ENCODE peak calls at places on chromosomes 13 and 19, in five cellular contexts. Y is Calu3, J is glutamatergic neuron, X is keratinocyte, A is mesothelial cell of epicardium. C is an unnamed sample.
A peak's percentile ranks its signal among the peaks of the same experiment; 100 is the strongest.

GRCh38 chr19:4606921-4607678 is 32.2 kb upstream of the TNFAIP8L1 start:
- DNase-seq in Y (no peak), J (peak; percentile 98), X (no peak), A (no peak), C (peak; percentile 40)

GRCh38 chr13:33725340-33725739 is 92.6 kb upstream of the RFC3 start:
- DNase-seq in Y (no peak), J (no peak), X (no peak), A (no peak), C (no peak)

GRCh38 chr19:37333457-37333856 is 37.4 kb upstream of the ZNF527 start:
- DNase-seq in Y (no peak), J (no peak), X (no peak), A (no peak), C (no peak)

GRCh38 chr19:33687761-33688656 is 66.3 kb downstream of the CHST8 start:
- DNase-seq in Y (no peak), J (peak; percentile 74), X (no peak), A (no peak), C (no peak)

GRCh38 chr19:2952953-2953481 is 8.2 kb upstream of the ZNF77 start:
- DNase-seq in Y (peak; percentile 75), J (no peak), X (peak; percentile 23), A (no peak), C (no peak)

GRCh38 chr13:32838985-32839384 is 177.2 kb upstream of the KL start:
- DNase-seq in Y (no peak), J (peak; percentile 32), X (no peak), A (no peak), C (peak; percentile 64)

GRCh38 chr19:44356383-44357111 is at the start of gene ZNF112:
- DNase-seq in Y (peak; percentile 94), J (peak; percentile 84), X (peak; percentile 59), A (peak; percentile 78), C (no peak)

GRCh38 chr13:111431241-111431640 is 110.8 kb downstream of the TEX29 start:
- DNase-seq in Y (no peak), J (no peak), X (no peak), A (no peak), C (no peak)

GRCh38 chr13:74990992-74991391 is 491.0 kb downstream of the TBC1D4 start:
- DNase-seq in Y (no peak), J (no peak), X (no peak), A (no peak), C (no peak)

GRCh38 chr19:50514346-50515167 is 844 bp upstream of the ASPDH start:
- DNase-seq in Y (no peak), J (no peak), X (no peak), A (no peak), C (no peak)

GRCh38 chr13:24683833-24684599 is 3.8 kb downstream of the ATP12A start:
- DNase-seq in Y (peak; percentile 82), J (peak; percentile 86), X (no peak), A (peak; percentile 54), C (peak; percentile 85)

DNA sequence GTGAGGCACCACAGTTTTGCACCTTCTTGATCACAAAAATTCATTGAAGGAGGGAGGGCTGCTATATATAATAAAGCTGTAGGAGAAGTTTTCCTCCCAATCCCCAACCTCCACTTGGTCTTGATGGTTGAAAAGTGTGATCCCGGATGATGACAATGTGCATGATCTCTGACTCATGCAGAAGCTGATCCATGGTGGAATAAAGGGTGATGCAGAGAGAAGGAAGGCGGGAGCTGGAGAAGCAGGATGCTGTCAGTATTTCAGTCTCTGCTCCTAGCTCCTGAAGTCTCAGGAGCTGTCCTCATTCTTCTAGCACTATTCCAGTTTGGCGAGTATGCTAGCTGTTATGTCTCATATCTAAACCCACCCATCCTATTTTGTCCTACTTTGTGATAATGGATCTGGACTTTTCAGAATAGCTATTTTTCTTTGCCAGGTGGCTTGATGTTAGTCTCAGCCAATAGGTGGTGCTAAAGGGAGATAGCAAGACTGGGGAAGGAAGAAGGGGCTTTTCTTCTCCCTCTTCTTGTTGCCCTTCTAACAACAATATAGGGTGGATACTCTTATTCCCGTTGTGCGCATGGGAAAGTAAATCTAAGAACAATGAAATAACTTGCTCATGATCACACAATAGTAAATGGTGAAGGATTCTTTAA is 65.6 kb upstream of the HTR2A start:
- DNase-seq in Y (no peak), J (no peak), X (no peak), A (no peak), C (peak; percentile 36)
- TF ChIP-seq CTCF in Y (peak; percentile 37), J (no peak), X (peak; percentile 39), A (peak; percentile 12), C (peak; percentile 49)

DNA sequence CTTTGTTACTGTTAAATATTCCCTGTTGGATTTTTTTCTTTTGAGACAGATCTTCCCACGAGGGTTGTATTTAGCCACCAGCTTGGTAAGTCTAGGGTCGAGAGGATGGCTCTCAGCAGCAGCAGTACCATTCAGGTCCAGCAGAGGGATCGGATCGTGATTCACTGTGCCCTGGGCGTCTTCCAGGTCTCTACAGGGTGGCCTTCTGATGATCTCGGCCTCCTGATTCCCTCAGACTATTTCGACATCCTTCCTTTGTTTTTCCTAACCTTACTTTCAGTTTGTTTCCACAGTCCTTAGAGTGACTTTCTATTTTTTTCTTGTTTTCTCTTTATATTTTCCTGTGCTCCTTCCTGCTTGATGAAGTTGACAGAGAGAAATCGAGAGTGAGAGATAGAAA is 1436.9 kb downstream of the UQCRFS1 start:
- DNase-seq in Y (no peak), J (no peak), X (no peak), A (no peak), C (no peak)
- TF ChIP-seq CTCF in Y (peak; percentile 24), J (peak; percentile 39), X (peak; percentile 39), A (no peak), C (no peak)

DNA sequence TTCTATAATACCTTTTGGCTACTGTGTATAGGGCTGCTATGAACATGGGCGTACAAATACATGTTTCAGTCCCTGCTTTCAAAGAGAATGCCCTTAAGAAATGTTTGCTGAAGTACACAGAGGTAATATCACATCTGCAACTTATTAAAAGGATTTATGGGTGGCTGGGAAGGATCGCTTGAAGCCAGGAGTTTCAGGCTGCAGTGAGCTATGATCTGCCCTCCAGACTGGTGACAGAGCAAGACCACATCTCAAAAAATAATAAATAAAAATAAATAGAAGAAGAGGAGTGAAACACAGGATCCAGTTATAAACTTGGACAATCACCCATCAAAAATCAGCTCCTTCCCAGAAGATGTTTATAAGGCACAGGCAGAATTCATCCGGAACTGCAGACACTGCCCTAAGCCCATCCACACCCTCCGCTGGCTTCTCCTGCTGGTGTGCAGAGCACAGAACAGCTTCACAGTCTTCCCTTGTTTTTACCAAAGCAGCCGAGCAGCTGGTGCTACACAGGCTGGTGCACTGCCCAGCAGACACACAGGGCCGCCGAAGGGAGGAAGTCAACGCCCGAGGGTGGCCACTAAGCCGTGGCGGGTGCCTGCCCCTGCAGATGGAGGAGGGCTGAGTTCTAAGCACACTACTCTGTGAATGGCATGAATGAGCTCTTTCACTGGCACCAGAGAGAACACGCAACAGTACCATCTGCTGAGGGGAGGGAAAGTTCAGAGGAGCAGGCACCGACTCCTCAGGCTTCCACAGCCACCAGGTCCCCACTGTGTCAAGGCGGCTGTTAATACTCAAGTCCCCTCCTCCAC is 44.0 kb downstream of the BRD4 start:
- DNase-seq in Y (no peak), J (peak; percentile 52), X (no peak), A (no peak), C (no peak)
- TF ChIP-seq CTCF in Y (no peak), J (no peak), X (no peak), A (no peak), C (no peak)

GRCh38 chr19:42268142-42268703 is 829 bp upstream of the CIC start:
- DNase-seq in Y (peak; percentile 100), J (peak; percentile 95), X (peak; percentile 95), A (peak; percentile 98), C (peak; percentile 94)
- TF ChIP-seq CTCF in Y (no peak), J (no peak), X (no peak), A (no peak), C (no peak)

GRCh38 chr13:50552424-50552966 is 291.0 kb downstream of the DLEU7 start:
- DNase-seq in Y (no peak), J (no peak), X (no peak), A (no peak), C (no peak)

GRCh38 chr13:50544226-50544625 is 299.3 kb downstream of the DLEU7 start:
- DNase-seq in Y (no peak), J (no peak), X (no peak), A (no peak), C (no peak)

GRCh38 chr13:50543767-50544166 is 299.7 kb downstream of the DLEU7 start:
- DNase-seq in Y (no peak), J (no peak), X (no peak), A (no peak), C (no peak)

GRCh38 chr13:50550151-50550550 is 293.3 kb downstream of the DLEU7 start:
- DNase-seq in Y (no peak), J (no peak), X (no peak), A (no peak), C (no peak)

GRCh38 chr13:50549221-50549942 is 294.1 kb downstream of the DLEU7 start:
- DNase-seq in Y (no peak), J (no peak), X (no peak), A (no peak), C (no peak)
- TF ChIP-seq CTCF in Y (no peak), J (no peak), X (no peak), A (no peak), C (no peak)